ENCODE peak calls at places on chromosome 17, in seven cellular contexts. E is endothelial cell, L is epithelial cell of proximal tubule, D is fibroblast of mammary gland, Z is type B pancreatic cell, U is AG04449, A is AG09319. T is an unnamed sample.

GRCh38 chr17:13619462-13619861 is 17.7 kb upstream of the HS3ST3A1 start:
- DNase-seq in L (no peak), E (no peak), Z (no peak), D (no peak), A (no peak), U (no peak), T (no peak)

GRCh38 chr17:65638221-65638940 is 76.9 kb upstream of the AXIN2 start:
- DNase-seq in U (no peak), A (peak; percentile 56), E (no peak), L (no peak), Z (no peak), D (no peak), T (no peak)

GRCh38 chr17:49894761-49895160 is 46.9 kb upstream of the TAC4 start:
- DNase-seq in L (no peak), Z (no peak), U (no peak), A (no peak), D (no peak), E (no peak), T (no peak)

GRCh38 chr17:48577330-48577945 is 712 bp downstream of the HOXB4 start:
- DNase-seq in A (no peak), Z (no peak), U (no peak), D (peak; percentile 61), L (no peak), E (no peak), T (no peak)

GRCh38 chr17:66676421-66676820 is 158.5 kb upstream of the CACNG5 start:
- DNase-seq in D (peak; percentile 25), L (no peak), Z (no peak), A (no peak), U (no peak), E (no peak), T (no peak)

GRCh38 chr17:64084086-64084939 is 45.6 kb downstream of the ERN1 start:
- DNase-seq in A (no peak), E (no peak), L (no peak), D (peak; percentile 75), Z (no peak), U (no peak), T (no peak)

GRCh38 chr17:72976971-72977767 is 115.3 kb downstream of the SLC39A11 start:
- DNase-seq in E (no peak), U (peak; percentile 72), Z (no peak), D (peak; percentile 94), A (peak; percentile 31), L (peak; percentile 81), T (no peak)

GRCh38 chr17:700504-701094 is 14.0 kb downstream of the VPS53 start:
- DNase-seq in Z (no peak), L (no peak), U (no peak), D (peak; percentile 49), E (no peak), A (no peak), T (no peak)

GRCh38 chr17:58120195-58120822 is 27.9 kb upstream of the OR4D1 start:
- DNase-seq in U (no peak), L (no peak), E (peak; percentile 64), D (peak; percentile 61), Z (no peak), A (peak; percentile 4), T (peak; percentile 50)

GRCh38 chr17:31754239-31754945 is 104.7 kb downstream of the COPRS start:
- DNase-seq in A (no peak), D (peak; percentile 97), Z (no peak), L (peak; percentile 76), U (peak; percentile 61), E (no peak), T (no peak)

GRCh38 chr17:17411692-17412091 is 65.1 kb upstream of the MED9 start:
- DNase-seq in Z (no peak), L (no peak), U (no peak), A (no peak), D (peak; percentile 32), E (no peak), T (no peak)

GRCh38 chr17:7313028-7313889 is 1.9 kb downstream of the GPS2 start:
- DNase-seq in Z (no peak), D (peak; percentile 21), E (no peak), A (no peak), L (no peak), U (no peak), T (no peak)

GRCh38 chr17:2067559-2067958 is 12.7 kb downstream of the HIC1 start:
- DNase-seq in L (no peak), U (no peak), A (no peak), Z (no peak), E (no peak), D (peak; percentile 84), T (no peak)

GRCh38 chr17:2067048-2067452 is 12.1 kb downstream of the HIC1 start:
- DNase-seq in U (no peak), L (no peak), Z (no peak), D (no peak), A (no peak), E (no peak), T (no peak)

GRCh38 chr17:2068589-2069051 is 13.7 kb downstream of the HIC1 start:
- DNase-seq in A (no peak), D (peak; percentile 69), U (no peak), Z (no peak), E (no peak), L (no peak), T (no peak)

GRCh38 chr17:2070241-2071023 is 15.5 kb downstream of the HIC1 start:
- DNase-seq in D (no peak), Z (no peak), U (no peak), L (no peak), A (no peak), E (no peak), T (no peak)

GRCh38 chr17:2068101-2068518 is 13.2 kb downstream of the HIC1 start:
- DNase-seq in L (no peak), D (peak; percentile 88), Z (no peak), E (no peak), U (peak; percentile 84), A (no peak), T (no peak)
- TF ChIP-seq CTCF in L (no peak), D (peak; percentile 17), Z (no peak), E (no peak), U (peak; percentile 52), A (no peak), T (no peak)

DNA sequence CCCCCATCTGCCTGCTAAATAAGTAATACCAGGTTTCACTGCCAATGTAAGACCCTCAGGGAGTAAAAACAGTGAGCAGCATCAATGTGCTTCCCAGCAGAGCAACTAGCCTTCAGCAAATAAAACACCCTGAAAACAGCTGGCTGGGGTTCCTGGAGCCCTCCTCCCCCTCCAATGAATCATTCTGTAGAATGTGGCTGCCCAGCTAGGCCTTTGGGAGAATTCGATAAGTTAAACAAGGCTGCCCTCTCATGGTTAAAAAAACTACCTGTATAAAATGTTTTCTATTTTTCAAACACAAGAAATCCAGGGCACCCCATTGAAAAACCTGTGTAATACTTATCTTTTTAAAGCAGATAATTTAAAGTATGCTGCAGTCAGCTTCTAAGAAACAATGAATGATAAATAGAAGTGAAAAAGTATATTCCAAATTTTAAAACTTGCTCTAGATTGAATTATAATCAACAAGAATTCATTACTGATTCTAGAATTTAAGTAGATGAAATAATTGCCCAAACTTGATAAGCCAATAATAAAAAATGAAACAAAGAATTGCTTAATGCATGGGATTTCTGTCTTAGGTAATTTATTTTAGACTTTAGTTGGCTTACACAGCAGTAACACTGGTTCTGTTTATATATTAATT is 9.4 kb upstream of the TOM1L1 start:
- DNase-seq in L (no peak), Z (no peak), E (peak; percentile 23), D (peak; percentile 74), U (no peak), A (no peak), T (peak; percentile 13)
- TF ChIP-seq CTCF in L (peak; percentile 62), Z (peak; percentile 82), E (peak; percentile 56), D (peak; percentile 42), U (no peak), A (peak; percentile 33), T (peak; percentile 74)

GRCh38 chr17:61337247-61337812 is 62.3 kb upstream of the TBX2 start:
- DNase-seq in D (peak; percentile 58), L (no peak), Z (no peak), E (no peak), U (no peak), A (no peak), T (no peak)

GRCh38 chr17:61338000-61338864 is 61.4 kb upstream of the TBX2 start:
- DNase-seq in Z (no peak), E (no peak), D (peak; percentile 96), L (no peak), A (peak; percentile 57), U (peak; percentile 46), T (no peak)

GRCh38 chr17:61335105-61335844 is 64.4 kb upstream of the TBX2 start:
- DNase-seq in A (no peak), D (peak; percentile 86), L (peak; percentile 31), Z (no peak), U (no peak), E (no peak), T (no peak)

GRCh38 chr17:61334673-61335072 is 65.0 kb upstream of the TBX2 start:
- DNase-seq in L (no peak), D (no peak), U (no peak), A (no peak), E (no peak), Z (no peak), T (no peak)

DNA sequence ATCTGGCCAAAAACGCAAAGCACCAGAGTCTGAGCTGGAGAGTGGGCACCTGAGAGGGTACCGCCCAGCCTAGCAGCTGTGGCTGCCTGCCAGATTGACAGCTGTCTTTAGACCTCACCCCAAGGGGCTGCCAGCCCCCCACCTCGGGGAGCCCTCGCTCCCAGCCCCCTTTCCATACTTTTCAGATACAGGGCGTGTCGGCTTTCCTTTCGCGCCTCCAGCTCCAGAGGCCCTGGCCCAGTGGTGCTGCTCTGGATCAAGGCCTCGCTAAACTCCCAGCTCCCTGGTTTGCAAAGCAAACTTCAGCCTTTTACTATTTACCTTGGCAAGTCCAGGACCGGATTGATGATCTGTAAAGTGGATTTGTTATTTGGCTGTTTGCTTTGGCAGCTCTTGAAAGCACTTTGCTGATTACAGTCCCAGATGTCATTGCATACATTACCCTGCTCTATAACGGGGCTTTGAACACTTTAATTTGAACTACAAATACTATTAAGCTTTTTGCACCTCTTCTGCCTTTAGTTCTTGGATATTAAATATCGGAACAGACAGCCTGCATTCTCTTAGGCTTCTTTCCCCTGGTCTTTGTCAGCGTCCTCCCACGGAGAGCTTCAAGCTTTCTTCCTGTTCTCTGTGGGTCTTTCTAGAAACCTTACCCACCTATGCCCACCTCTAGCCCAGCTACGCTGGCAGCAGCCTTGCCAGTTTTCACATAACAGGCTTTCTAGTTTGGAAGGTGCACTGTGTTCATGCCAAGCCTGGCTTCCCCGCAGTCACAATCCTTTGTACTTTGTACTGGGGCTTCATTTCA is 63.6 kb upstream of the TBX2 start:
- DNase-seq in D (peak; percentile 89), E (no peak), Z (no peak), A (no peak), L (peak; percentile 47), U (no peak), T (no peak)
- TF ChIP-seq CTCF in D (no peak), E (no peak), Z (no peak), A (no peak), L (no peak), U (no peak), T (no peak)

GRCh38 chr17:39000021-39000601 is 32.9 kb upstream of the FBXO47 start:
- DNase-seq in Z (no peak), A (no peak), D (no peak), L (no peak), E (no peak), U (no peak), T (no peak)

GRCh38 chr17:39002991-39003715 is 36.0 kb upstream of the FBXO47 start:
- DNase-seq in Z (no peak), A (peak; percentile 86), L (no peak), D (peak; percentile 93), U (no peak), E (no peak), T (no peak)

GRCh38 chr17:38996660-38997337 is 29.6 kb upstream of the FBXO47 start:
- DNase-seq in A (no peak), Z (no peak), U (no peak), E (no peak), L (no peak), D (no peak), T (no peak)

GRCh38 chr17:39001703-39002637 is 34.8 kb upstream of the FBXO47 start:
- DNase-seq in Z (no peak), D (peak; percentile 95), E (no peak), A (peak; percentile 80), U (no peak), L (no peak), T (no peak)
- TF ChIP-seq CTCF in Z (no peak), D (peak; percentile 1), E (no peak), A (no peak), U (no peak), L (no peak), T (no peak)